ENCODE peak calls at places on chromosome 3, in seven cellular contexts. B is tibial nerve, D is ovary, A is H1, E is Peyer's patch, S is MM.1S, O is A549. K is an unnamed sample.

GRCh38 chr3:108420926-108421325 is 89.5 kb downstream of the MYH15 start:
- DNase-seq in O (no peak), E (no peak), A (no peak), D (no peak), B (no peak), S (no peak), K (peak; percentile 83)

GRCh38 chr3:139448104-139448503 is 28.2 kb downstream of the RBP2 start:
- DNase-seq in O (no peak), E (no peak), D (no peak), A (no peak), B (no peak), S (no peak), K (no peak)

GRCh38 chr3:5017953-5018531 is 38.8 kb downstream of the BHLHE40 start:
- DNase-seq in D (no peak), E (peak; percentile 83), A (no peak), O (peak; percentile 60), B (peak; percentile 67), S (no peak), K (peak; percentile 53)

GRCh38 chr3:93988283-93988682 is 8.3 kb downstream of the ARL13B start:
- DNase-seq in O (no peak), B (no peak), A (no peak), D (no peak), S (no peak), E (no peak), K (peak; percentile 30)

GRCh38 chr3:181725033-181725775 is 13.5 kb downstream of the SOX2 start:
- DNase-seq in O (no peak), D (no peak), S (no peak), E (no peak), B (no peak), A (no peak), K (no peak)

GRCh38 chr3:52892625-52893311 is 4.6 kb downstream of the STIMATE start:
- DNase-seq in O (no peak), B (no peak), E (peak; percentile 66), S (peak; percentile 57), A (no peak), D (no peak), K (no peak)

GRCh38 chr3:106877632-106878031 is 499.6 kb upstream of the CCDC54 start:
- DNase-seq in B (no peak), O (no peak), E (no peak), S (no peak), D (no peak), A (no peak), K (no peak)

GRCh38 chr3:72767927-72768880 is 80.0 kb downstream of the SHQ1 start:
- DNase-seq in O (no peak), D (no peak), B (no peak), E (no peak), S (no peak), A (no peak), K (no peak)

GRCh38 chr3:38438421-38438820 is 15.3 kb upstream of the ACVR2B start:
- DNase-seq in O (no peak), B (no peak), S (no peak), A (no peak), D (no peak), E (peak; percentile 60), K (peak; percentile 40)

GRCh38 chr3:94349310-94349848 is 286.5 kb downstream of the NSUN3 start:
- DNase-seq in B (no peak), O (no peak), D (no peak), E (no peak), A (no peak), S (no peak), K (no peak)

GRCh38 chr3:72678380-72678779 is 169.9 kb downstream of the SHQ1 start:
- DNase-seq in S (no peak), E (no peak), B (no peak), D (no peak), O (no peak), A (no peak), K (no peak)

GRCh38 chr3:151460774-151461450 is at the start of gene IGSF10:
- DNase-seq in D (peak; percentile 55), E (no peak), A (no peak), O (peak; percentile 53), S (no peak), B (no peak), K (no peak)

GRCh38 chr3:104279617-104280016 is 1087.1 kb upstream of the ALCAM start:
- DNase-seq in S (peak; percentile 58), D (no peak), E (no peak), B (no peak), A (no peak), O (no peak), K (peak; percentile 76)
- H3K4me3 ChIP-seq in S (peak overlapping the region; percentile 35), D (no peak overlapping the region), E (no peak overlapping the region), B (peak overlapping the region; percentile 13), A (no peak overlapping the region), O (peak overlapping the region; percentile 21), K (no peak overlapping the region)

GRCh38 chr3:197546307-197547085 is 9.3 kb downstream of the BDH1 start:
- DNase-seq in E (no peak), S (no peak), D (no peak), O (no peak), A (no peak), B (no peak), K (no peak)

GRCh38 chr3:197549261-197549885 is 6.4 kb downstream of the BDH1 start:
- DNase-seq in A (no peak), S (no peak), B (no peak), O (no peak), D (no peak), E (no peak), K (no peak)

GRCh38 chr3:197547206-197547605 is 8.6 kb downstream of the BDH1 start:
- DNase-seq in E (peak; percentile 68), B (no peak), D (no peak), S (no peak), O (no peak), A (no peak), K (no peak)

GRCh38 chr3:197545111-197545510 is 10.7 kb downstream of the BDH1 start:
- DNase-seq in B (no peak), D (no peak), E (no peak), A (no peak), O (no peak), S (no peak), K (no peak)

GRCh38 chr3:197547618-197548017 is 8.2 kb downstream of the BDH1 start:
- DNase-seq in D (no peak), S (no peak), E (peak; percentile 58), A (no peak), B (no peak), O (no peak), K (no peak)
- TF ChIP-seq CTCF in D (no peak), S (no peak), E (no peak), A (peak; percentile 75), B (no peak), O (no peak), K (no peak)

DNA sequence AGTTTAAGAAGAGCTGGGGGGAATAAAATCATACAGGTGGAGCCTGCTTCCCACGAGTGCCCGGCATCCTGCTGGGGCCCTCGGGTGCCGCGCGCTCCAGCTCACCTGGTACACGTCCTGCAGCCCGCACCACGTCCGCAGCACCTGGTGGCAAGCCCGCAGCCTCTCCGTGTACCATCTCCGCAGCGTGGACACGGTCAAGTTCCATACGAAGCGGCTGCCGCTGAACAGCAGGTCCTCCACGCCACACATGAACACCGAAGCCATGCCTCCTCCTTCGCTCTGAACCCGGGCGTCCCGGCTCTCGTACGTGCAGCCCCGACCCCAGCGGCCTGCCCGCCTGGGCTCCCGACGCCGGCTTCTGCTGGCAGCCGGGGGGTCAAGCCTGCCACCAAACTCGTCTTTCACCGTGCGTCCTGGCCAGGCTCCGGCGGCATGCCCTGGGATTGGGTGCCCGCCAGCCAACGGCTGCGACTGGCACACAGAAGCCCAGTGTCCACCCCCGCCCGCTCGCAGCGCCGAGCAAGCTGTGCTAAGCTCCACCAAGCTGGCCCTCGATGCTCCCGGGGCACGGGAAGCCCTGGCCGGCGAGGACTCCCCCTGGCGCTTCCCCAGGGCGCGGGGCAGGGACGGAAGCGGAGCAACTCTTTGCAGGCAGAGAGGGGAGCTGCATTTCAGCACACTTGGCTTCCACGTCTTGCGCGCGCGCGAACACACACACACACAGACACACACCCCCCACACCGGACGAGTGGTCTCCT is at the start of gene FRMD4B:
- DNase-seq in A (no peak), O (peak; percentile 14), B (peak; percentile 41), D (peak; percentile 45), E (peak; percentile 64), S (no peak), K (peak; percentile 29)
- H3K4me3 ChIP-seq in A (peak within 1 kb of the TSS; percentile 61), O (peak within 1 kb of the TSS; percentile 38), B (peak within 1 kb of the TSS; percentile 49), D (peak within 1 kb of the TSS; percentile 30), E (peak within 1 kb of the TSS; percentile 54), S (no peak within 1 kb of the TSS), K (peak within 1 kb of the TSS; percentile 26)

GRCh38 chr3:100238599-100238998 is 22.2 kb upstream of the TBC1D23 start:
- DNase-seq in D (no peak), B (no peak), S (no peak), A (no peak), O (no peak), E (no peak), K (no peak)
- TF ChIP-seq CTCF in D (no peak), B (no peak), S (no peak), A (no peak), O (no peak), E (no peak), K (no peak)

GRCh38 chr3:42700366-42701288 is 2.0 kb downstream of the HHATL start:
- DNase-seq in E (peak; percentile 37), S (no peak), A (no peak), B (no peak), D (no peak), O (no peak), K (no peak)
- H3K4me3 ChIP-seq in E (no peak overlapping the region), S (no peak overlapping the region), A (no peak overlapping the region), B (no peak overlapping the region), D (no peak overlapping the region), O (no peak overlapping the region), K (no peak overlapping the region)

GRCh38 chr3:54870423-54870822 is 57.4 kb downstream of the LRTM1 start:
- DNase-seq in A (no peak), E (no peak), S (no peak), D (no peak), B (no peak), O (peak; percentile 47), K (peak; percentile 96)
- TF ChIP-seq CTCF in A (no peak), E (no peak), S (no peak), D (no peak), B (peak; percentile 16), O (peak; percentile 53), K (peak; percentile 79)

GRCh38 chr3:154304116-154304786 is 20.0 kb downstream of the DHX36 start:
- DNase-seq in O (no peak), A (no peak), D (no peak), B (no peak), E (no peak), S (peak; percentile 31), K (no peak)
- H3K4me3 ChIP-seq in O (no peak overlapping the region), A (no peak overlapping the region), D (no peak overlapping the region), B (no peak overlapping the region), E (no peak overlapping the region), S (no peak overlapping the region), K (no peak overlapping the region)

K was measured in astrocyte of the spinal cord.